ENCODE peak calls at places on chromosomes 11 and 22, in five cellular contexts. J is A549, V is GM12878, U is HepG2, Z is K562. F is an unnamed sample.

GRCh38 chr22:50129121-50129734 is 39.4 kb downstream of the MOV10L1 start:
- DNase-seq in J (no peak), V (no peak), U (no peak), Z (no peak), F (no peak)

GRCh38 chr11:47572715-47573255 is 6.0 kb downstream of the KBTBD4 start:
- DNase-seq in J (no peak), V (no peak), U (no peak), Z (no peak), F (no peak)

GRCh38 chr11:62104816-62105610 is 18.8 kb upstream of the INCENP start:
- DNase-seq in J (no peak), V (no peak), U (no peak), Z (peak), F (no peak)

GRCh38 chr22:40352763-40353162 is 6.5 kb downstream of the ADSL start:
- DNase-seq in J (no peak), V (no peak), U (no peak), Z (no peak), F (no peak)

GRCh38 chr11:69682221-69682620 is 7.1 kb upstream of the LTO1 start:
- DNase-seq in J (no peak), V (no peak), U (no peak), Z (no peak), F (no peak)

GRCh38 chr11:70568504-70569172 is 170.3 kb downstream of the CTTN start:
- DNase-seq in J (no peak), V (no peak), U (no peak), Z (peak), F (peak)

GRCh38 chr11:23473782-23474181 is 613.5 kb upstream of the CCDC179 start:
- DNase-seq in J (no peak), V (no peak), U (no peak), Z (no peak), F (no peak)

GRCh38 chr11:92211576-92212167 is 12.9 kb upstream of the FAT3 start:
- DNase-seq in J (peak), V (no peak), U (peak), Z (no peak), F (peak)

GRCh38 chr22:50544078-50544745 is 1.5 kb upstream of the KLHDC7B start:
- DNase-seq in J (peak), V (no peak), U (no peak), Z (no peak), F (peak)

GRCh38 chr22:45731041-45731797 is 59.6 kb downstream of the ATXN10 start:
- DNase-seq in J (peak), V (no peak), U (no peak), Z (no peak), F (no peak)

DNA sequence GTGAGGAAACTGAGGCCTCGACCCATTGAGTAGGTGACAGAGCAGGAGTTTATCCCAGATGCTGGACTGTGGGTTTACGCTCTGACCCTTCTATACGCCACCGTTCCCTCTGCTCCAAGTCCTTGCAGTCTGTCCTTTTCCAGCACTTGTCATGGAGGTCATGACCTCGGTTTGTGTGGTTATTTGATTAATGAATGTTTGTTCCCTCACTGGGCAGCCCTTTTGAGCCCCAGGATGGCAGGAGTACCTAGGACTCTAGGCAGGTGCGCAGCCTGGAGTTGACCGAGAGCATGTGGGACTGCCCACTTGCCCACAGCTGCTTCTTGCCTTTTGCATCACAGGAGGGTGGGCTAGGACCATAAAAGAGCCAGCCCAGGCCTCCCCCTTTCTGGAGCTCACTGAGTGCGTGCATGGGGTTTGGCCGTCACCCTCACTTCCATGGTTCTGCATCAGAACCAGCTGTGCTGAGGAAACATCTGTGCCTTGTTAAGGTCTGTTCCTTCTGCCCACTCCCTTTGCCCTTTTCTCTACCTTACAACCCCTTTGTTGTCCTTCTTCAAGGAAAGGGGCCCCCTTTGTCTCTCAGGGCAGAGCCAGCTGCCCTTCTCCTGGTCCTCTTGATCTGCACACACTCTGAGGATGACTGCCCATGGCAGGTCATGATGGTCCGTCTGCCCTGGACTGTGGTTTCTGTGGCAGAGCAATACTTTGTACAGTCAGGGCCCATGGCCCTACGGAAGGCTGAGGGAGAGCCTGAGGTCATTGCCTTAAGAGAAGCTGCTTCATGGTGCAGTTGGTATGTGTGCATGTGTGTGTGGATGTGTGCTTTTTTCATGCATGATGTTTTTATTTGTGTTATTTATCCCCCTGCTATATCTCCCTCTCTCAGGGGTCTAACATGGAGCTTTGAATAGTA is 38.2 kb downstream of the BMAL1 start:
- DNase-seq in J (no peak), V (no peak), U (peak), Z (no peak), F (no peak)
- TF ChIP-seq USF2 in J (no peak), V (no peak), U (no peak), Z (no peak), F (no peak)

DNA sequence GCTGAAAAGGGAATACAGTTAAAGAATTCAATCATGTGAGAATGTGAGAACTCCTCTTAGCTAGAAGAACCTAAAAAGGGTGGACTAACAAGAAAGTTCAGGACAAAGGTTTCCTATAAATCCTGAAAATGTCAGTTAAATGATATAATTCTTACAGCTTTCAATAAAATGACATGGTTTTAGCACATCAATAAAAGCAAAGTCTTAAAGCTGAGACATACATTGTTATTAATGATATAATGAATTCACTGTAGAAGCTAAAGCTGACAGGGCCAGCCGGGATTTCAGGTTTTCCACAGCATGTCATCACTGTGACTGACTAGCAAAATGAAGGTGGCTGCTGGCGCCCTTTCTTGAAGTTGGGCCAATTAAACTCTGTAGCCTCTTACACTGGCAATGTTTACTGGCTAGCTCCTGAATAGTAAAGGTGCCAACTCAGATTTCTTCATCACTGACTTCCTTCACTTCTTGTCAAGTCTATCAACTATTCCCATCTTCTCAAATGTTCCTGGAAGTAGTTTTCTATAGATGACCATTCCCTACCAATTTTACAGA is 244.3 kb downstream of the TTC28 start:
- DNase-seq in J (no peak), V (no peak), U (no peak), Z (no peak), F (no peak)
- TF ChIP-seq ESRRA in J (no peak), V (no peak), U (no peak), Z (no peak), F (no peak)

GRCh38 chr11:79461144-79461543 is 20.3 kb upstream of the TENM4 start:
- DNase-seq in J (no peak), V (no peak), U (peak), Z (no peak), F (no peak)
- TF ChIP-seq CTCF in J (peak), V (peak), U (peak), Z (no peak), F (peak)

DNA sequence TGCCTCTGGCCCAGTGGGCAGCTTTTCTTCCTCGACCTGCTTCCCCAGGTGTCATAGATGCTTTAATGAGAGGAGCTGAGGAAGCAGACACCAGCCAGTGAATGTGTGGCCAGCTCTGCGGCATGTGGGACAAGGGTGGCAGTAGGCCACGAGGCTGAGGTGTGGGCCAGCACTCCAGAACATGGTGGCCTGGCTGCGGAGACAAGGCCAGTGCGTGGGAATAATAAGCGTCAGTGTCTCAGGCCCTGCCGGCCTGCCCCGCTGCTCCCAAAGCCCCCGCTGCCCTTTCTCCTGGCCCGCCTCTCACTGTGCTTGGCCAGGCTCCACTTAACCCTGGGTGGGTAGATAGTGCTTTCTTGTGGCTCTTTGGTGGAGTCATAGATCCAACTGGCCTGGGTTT is 2.1 kb downstream of the MAPK8IP1 start:
- DNase-seq in J (no peak), V (no peak), U (no peak), Z (no peak), F (no peak)
- TF ChIP-seq USF2 in J (no peak), V (no peak), U (no peak), Z (no peak), F (no peak)

GRCh38 chr11:117876341-117877119 is at the start of gene FXYD6:
- DNase-seq in J (no peak), V (no peak), U (no peak), Z (no peak), F (peak)

GRCh38 chr11:117874253-117874909 is 2.1 kb downstream of the FXYD6 start:
- DNase-seq in J (no peak), V (no peak), U (no peak), Z (no peak), F (peak)

GRCh38 chr11:117876049-117876340 is 463 bp downstream of the FXYD6 start:
- DNase-seq in J (no peak), V (no peak), U (no peak), Z (no peak), F (no peak)

GRCh38 chr11:117874910-117875396 is 1.5 kb downstream of the FXYD6 start:
- DNase-seq in J (no peak), V (no peak), U (no peak), Z (no peak), F (no peak)

DNA sequence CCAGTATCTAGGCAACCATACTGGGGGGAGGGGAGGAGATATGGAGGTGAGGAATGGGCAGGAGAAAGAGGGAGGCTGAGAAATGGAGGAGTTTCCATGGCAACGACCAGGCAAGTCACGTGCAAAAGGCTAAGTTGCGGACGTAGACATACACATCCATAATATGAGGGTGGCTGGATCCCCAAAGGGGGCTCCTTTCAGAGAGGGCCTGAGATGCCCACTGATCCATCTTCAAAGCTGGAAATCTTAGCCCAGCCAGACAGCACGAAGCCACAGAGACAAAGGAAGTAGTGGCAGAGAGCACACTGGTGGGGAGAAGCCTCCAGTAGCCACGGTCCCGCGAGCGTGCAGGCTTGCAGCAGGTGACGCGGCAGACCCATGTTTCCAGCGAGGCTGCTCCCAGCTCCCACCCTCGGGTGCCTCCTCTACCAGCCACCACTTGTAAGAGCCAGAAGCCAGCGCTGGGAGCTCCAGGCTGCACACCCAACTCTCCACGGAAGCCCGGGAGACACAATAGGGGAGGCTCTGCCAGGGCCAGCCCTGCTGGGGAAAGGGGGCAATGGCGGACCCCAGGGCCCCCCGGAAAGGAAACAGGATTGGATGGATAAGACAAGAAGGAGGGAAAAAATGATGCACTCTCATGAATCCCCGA is 935 bp downstream of the FXYD6 start:
- DNase-seq in J (no peak), V (no peak), U (no peak), Z (no peak), F (no peak)
- TF ChIP-seq ESRRA in J (no peak), V (no peak), U (no peak), Z (no peak), F (no peak)

GRCh38 chr11:1293619-1294015 is 15.8 kb downstream of the TOLLIP start:
- DNase-seq in J (peak), V (no peak), U (no peak), Z (no peak), F (no peak)
- TF ChIP-seq CTCF in J (peak), V (peak), U (peak), Z (no peak), F (no peak)

DNA sequence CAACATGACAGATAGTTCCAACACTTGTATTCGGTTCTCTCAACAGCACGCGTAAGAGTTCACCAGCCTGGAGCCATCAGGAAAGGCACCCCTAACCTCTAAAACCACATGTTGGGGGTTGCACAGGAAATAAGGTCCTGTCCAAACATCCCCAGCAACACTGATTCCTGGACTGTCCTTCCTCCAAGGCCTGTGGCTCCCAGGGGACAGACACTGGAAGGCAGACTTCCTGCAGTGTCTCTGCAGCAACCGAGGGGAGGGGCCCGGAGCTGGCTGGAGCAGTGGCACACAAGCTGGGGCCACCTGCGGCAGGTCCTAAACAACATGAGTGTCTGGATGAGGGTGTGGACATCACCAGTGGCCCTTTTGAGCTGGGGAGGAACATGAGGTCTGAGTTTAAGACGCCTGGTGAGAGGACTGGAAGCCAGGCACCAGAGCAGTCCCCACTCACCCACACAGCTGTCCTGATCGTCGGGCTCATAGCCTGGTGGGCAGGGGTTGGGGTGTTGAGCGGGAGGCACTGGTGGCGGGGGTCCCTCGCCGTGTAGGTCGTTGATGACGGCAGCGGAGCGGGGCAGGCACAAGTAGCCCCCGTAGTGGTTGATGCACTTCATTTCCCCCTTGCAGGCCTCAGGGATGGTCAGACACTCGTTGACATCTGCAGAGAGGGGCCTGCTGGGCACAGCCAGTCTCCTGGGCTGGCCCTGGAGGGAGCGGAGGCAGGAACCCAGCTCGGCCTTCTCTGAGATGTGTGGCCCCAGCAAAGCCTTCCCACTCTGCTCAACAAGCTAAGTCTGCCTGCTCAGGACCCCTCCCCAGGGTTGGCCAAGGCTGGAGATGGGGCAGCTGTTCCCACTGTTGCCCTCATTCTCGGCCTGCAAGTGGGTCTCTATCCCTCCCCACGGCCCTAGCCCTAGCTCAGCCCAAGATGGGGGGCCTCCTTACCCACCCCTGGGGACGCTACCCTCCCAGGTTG is 1.6 kb downstream of the EFEMP2 start:
- DNase-seq in J (no peak), V (no peak), U (no peak), Z (no peak), F (no peak)
- TF ChIP-seq USF2 in J (no peak), V (no peak), U (no peak), Z (no peak), F (no peak)

GRCh38 chr11:76794371-76795284 is 11.5 kb downstream of the TSKU start:
- DNase-seq in J (no peak), V (no peak), U (no peak), Z (no peak), F (no peak)
- TF ChIP-seq ESRRA in J (no peak), V (no peak), U (no peak), Z (no peak), F (no peak)

DNA sequence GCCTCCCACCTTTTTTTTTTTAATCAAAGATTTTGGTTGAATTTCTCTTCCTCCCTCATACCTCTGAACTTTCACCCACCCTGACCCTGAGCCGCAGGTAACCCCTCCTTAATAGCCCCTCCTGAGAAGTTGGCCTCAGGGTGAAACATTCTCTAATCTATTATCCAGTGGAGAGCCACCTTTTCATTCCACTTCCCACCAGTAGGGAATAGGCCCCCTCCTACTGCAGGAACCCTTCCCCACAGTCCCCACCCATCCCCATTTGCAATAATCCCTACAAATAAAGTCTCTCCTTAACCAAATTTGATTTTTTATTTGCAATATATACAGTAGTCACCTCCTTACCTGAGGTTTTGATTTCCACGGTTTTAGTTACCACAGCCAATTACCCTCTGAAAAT is 2.1 kb upstream of the SLC35F2 start:
- DNase-seq in J (no peak), V (no peak), U (no peak), Z (peak), F (no peak)
- TF ChIP-seq CTCF in J (no peak), V (no peak), U (no peak), Z (no peak), F (no peak)

F was measured in WTC11.